ENCODE peak calls at places on chromosomes 1 and 21, in eight cellular contexts. One of them, this sample, is unnamed.

GRCh38 chr1:5623399-5623798 is 368.8 kb downstream of the NPHP4 start:
- DNase-seq in astrocyte of the cerebellum: no peak
- DNase-seq in heart right ventricle: no peak
- DNase-seq in CD8-positive, alpha-beta T cell: no peak
- DNase-seq in ovary: no peak
- DNase-seq in stomach: no peak
- DNase-seq in K562: no peak
- DNase-seq in psoas muscle: no peak
- DNase-seq in this sample: no peak

GRCh38 chr1:31904339-31905092 is 33.7 kb downstream of the PTP4A2 start:
- DNase-seq in astrocyte of the cerebellum: no peak
- DNase-seq in heart right ventricle: no peak
- DNase-seq in stomach: no peak
- DNase-seq in K562: no peak
- DNase-seq in psoas muscle: peak; percentile 48
- DNase-seq in CD8-positive, alpha-beta T cell: no peak
- DNase-seq in ovary: no peak
- DNase-seq in this sample: no peak

GRCh38 chr1:113904292-113904673 is 316 bp downstream of the AP4B1 start:
- DNase-seq in K562: peak; percentile 64
- DNase-seq in ovary: no peak
- DNase-seq in psoas muscle: no peak
- DNase-seq in stomach: no peak
- DNase-seq in heart right ventricle: no peak
- DNase-seq in CD8-positive, alpha-beta T cell: no peak
- DNase-seq in astrocyte of the cerebellum: no peak
- DNase-seq in this sample: no peak

GRCh38 chr1:104648269-104648691 is 898.6 kb downstream of the AMY1C start:
- DNase-seq in ovary: no peak
- DNase-seq in astrocyte of the cerebellum: no peak
- DNase-seq in psoas muscle: no peak
- DNase-seq in CD8-positive, alpha-beta T cell: no peak
- DNase-seq in K562: no peak
- DNase-seq in stomach: no peak
- DNase-seq in heart right ventricle: no peak
- DNase-seq in this sample: no peak

GRCh38 chr1:109815809-109816791 is 52.4 kb upstream of the EPS8L3 start:
- DNase-seq in heart right ventricle: no peak
- DNase-seq in ovary: no peak
- DNase-seq in stomach: no peak
- DNase-seq in astrocyte of the cerebellum: no peak
- DNase-seq in psoas muscle: no peak
- DNase-seq in K562: no peak
- DNase-seq in CD8-positive, alpha-beta T cell: no peak
- DNase-seq in this sample: no peak

GRCh38 chr1:20355101-20355827 is 64.6 kb downstream of the VWA5B1 start:
- DNase-seq in CD8-positive, alpha-beta T cell: no peak
- DNase-seq in ovary: no peak
- DNase-seq in heart right ventricle: no peak
- DNase-seq in psoas muscle: no peak
- DNase-seq in K562: no peak
- DNase-seq in stomach: no peak
- DNase-seq in astrocyte of the cerebellum: no peak
- DNase-seq in this sample: no peak

GRCh38 chr1:2270260-2271100 is 42.4 kb downstream of the SKI start:
- DNase-seq in K562: no peak
- DNase-seq in psoas muscle: peak; percentile 23
- DNase-seq in heart right ventricle: no peak
- DNase-seq in astrocyte of the cerebellum: no peak
- DNase-seq in CD8-positive, alpha-beta T cell: no peak
- DNase-seq in ovary: no peak
- DNase-seq in stomach: no peak
- DNase-seq in this sample: peak; percentile 49

GRCh38 chr1:20271498-20272400 is 18.9 kb upstream of the VWA5B1 start:
- DNase-seq in psoas muscle: no peak
- DNase-seq in CD8-positive, alpha-beta T cell: no peak
- DNase-seq in astrocyte of the cerebellum: no peak
- DNase-seq in K562: no peak
- DNase-seq in heart right ventricle: no peak
- DNase-seq in stomach: no peak
- DNase-seq in ovary: no peak
- DNase-seq in this sample: no peak

GRCh38 chr1:150596976-150597375 is 17.6 kb upstream of the MCL1 start:
- DNase-seq in K562: no peak
- DNase-seq in psoas muscle: no peak
- DNase-seq in astrocyte of the cerebellum: no peak
- DNase-seq in CD8-positive, alpha-beta T cell: no peak
- DNase-seq in ovary: no peak
- DNase-seq in stomach: no peak
- DNase-seq in heart right ventricle: no peak
- DNase-seq in this sample: no peak

GRCh38 chr21:34511787-34512451 is at the start of gene KCNE1:
- DNase-seq in K562: no peak
- DNase-seq in stomach: no peak
- DNase-seq in astrocyte of the cerebellum: no peak
- DNase-seq in ovary: no peak
- DNase-seq in CD8-positive, alpha-beta T cell: no peak
- DNase-seq in psoas muscle: no peak
- DNase-seq in heart right ventricle: no peak
- DNase-seq in this sample: no peak

GRCh38 chr21:34513109-34513675 is 1.2 kb upstream of the KCNE1 start:
- DNase-seq in stomach: no peak
- DNase-seq in astrocyte of the cerebellum: no peak
- DNase-seq in K562: no peak
- DNase-seq in heart right ventricle: no peak
- DNase-seq in CD8-positive, alpha-beta T cell: no peak
- DNase-seq in ovary: no peak
- DNase-seq in psoas muscle: no peak
- DNase-seq in this sample: no peak

GRCh38 chr21:34510148-34511142 is 1.6 kb downstream of the KCNE1 start:
- DNase-seq in K562: peak; percentile 50
- DNase-seq in astrocyte of the cerebellum: no peak
- DNase-seq in stomach: peak; percentile 79
- DNase-seq in CD8-positive, alpha-beta T cell: no peak
- DNase-seq in psoas muscle: peak; percentile 73
- DNase-seq in heart right ventricle: peak; percentile 81
- DNase-seq in ovary: no peak
- DNase-seq in this sample: peak; percentile 80

GRCh38 chr21:34511154-34511553 is 856 bp downstream of the KCNE1 start:
- DNase-seq in ovary: no peak
- DNase-seq in CD8-positive, alpha-beta T cell: no peak
- DNase-seq in psoas muscle: no peak
- DNase-seq in K562: no peak
- DNase-seq in heart right ventricle: no peak
- DNase-seq in stomach: no peak
- DNase-seq in astrocyte of the cerebellum: no peak
- DNase-seq in this sample: no peak

DNA sequence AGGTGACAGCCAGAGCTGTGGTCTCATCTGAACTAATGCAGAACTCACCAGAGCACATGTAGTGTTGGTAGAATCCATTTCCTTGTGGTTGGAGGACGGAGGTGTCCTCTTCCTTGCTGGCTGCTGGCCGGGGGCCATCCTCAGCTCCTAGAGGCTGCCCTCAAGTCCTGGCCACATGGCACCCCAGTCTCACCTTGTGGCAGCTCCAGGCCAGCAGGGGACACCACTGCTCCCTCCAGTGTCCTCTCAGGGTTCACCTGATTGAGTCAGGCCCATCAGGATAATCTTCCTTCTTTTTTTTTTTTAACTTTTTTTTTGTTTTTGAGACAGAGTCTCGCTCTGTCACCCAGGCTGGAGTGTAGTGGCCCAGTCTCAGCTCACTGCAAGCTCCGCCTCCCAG is 2.9 kb downstream of the KCNE1 start:
- DNase-seq in heart right ventricle: no peak
- DNase-seq in psoas muscle: no peak
- DNase-seq in ovary: no peak
- DNase-seq in stomach: no peak
- DNase-seq in CD8-positive, alpha-beta T cell: no peak
- DNase-seq in astrocyte of the cerebellum: no peak
- DNase-seq in K562: no peak
- DNase-seq in this sample: no peak
- TF ChIP-seq CTCF in heart right ventricle: peak; percentile 32
- TF ChIP-seq CTCF in psoas muscle: no peak
- TF ChIP-seq CTCF in ovary: no peak
- TF ChIP-seq CTCF in stomach: no peak
- TF ChIP-seq CTCF in CD8-positive, alpha-beta T cell: no peak
- TF ChIP-seq CTCF in astrocyte of the cerebellum: peak; percentile 15
- TF ChIP-seq CTCF in K562: peak; percentile 42
- TF ChIP-seq CTCF in this sample: no peak

DNA sequence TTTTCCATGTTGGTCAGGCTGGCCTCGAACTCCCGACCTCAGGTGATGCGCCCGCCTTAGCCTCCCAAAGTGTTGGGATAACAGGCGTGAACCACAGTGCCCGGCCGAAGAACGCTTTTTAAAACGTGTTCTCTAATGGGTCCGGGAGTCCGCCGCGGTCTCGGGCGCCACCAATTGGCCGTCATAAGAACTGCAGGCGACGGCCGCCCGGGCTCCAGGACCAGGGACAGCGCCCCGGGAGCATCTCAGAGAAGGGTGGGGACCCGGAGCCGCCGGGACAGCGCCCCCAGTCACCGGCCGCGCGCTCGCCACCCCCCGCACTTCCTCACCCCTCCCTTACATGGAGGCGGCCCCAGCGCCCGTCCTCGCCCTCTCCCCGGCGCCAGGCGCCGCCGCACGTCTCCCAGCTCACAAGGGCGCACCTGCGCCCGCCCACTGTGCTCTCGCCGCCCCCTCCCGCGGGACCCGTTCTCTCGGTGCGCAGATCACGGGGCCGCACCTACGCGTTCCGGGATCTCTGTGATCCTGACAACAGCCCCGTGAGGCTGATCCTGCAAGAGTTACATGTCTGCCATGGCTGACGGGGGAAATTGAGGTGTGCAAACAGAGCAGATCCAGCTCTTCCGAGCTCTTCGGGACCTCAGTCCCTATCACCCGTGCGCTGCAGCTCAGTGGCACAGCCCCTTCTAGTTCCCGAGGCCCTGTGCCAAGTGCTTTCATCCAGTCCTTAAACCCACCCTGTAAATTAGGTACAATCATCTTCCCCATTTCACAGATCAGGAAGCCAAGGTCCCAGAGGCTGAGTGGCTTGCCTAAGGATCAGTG is 9.8 kb downstream of the RAP1GAP start:
- DNase-seq in K562: peak; percentile 99
- DNase-seq in astrocyte of the cerebellum: no peak
- DNase-seq in ovary: peak; percentile 53
- DNase-seq in heart right ventricle: peak; percentile 67
- DNase-seq in psoas muscle: peak; percentile 63
- DNase-seq in CD8-positive, alpha-beta T cell: peak; percentile 70
- DNase-seq in stomach: peak; percentile 88
- DNase-seq in this sample: peak; percentile 63
- H3K4me3 ChIP-seq in K562: peak overlapping the region; percentile 36
- H3K4me3 ChIP-seq in astrocyte of the cerebellum: no peak overlapping the region
- H3K4me3 ChIP-seq in ovary: no peak overlapping the region
- H3K4me3 ChIP-seq in heart right ventricle: no peak overlapping the region
- H3K4me3 ChIP-seq in psoas muscle: no peak overlapping the region
- H3K4me3 ChIP-seq in CD8-positive, alpha-beta T cell: peak overlapping the region; percentile 10
- H3K4me3 ChIP-seq in stomach: peak overlapping the region; percentile 25
- H3K4me3 ChIP-seq in this sample: no peak overlapping the region

DNA sequence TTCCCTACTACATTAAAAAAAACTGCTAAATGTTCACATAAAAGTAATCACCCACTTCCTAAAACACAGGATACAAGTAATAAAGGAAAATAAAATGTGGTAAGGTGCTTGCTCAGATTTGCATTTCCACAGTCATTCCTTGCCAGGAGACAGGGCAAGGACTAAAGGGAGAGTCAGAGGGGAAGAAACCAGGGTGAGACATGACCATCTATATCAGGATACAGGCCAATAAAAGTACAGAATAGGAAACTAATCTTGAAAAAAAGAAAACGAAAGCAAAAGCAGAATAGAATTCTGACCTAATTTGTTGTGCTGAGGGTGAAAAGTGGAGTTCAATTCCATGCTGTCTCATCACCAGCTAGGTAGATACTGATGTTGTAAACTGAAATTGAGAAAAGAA is 27.3 kb downstream of the JMJD4 start:
- DNase-seq in CD8-positive, alpha-beta T cell: no peak
- DNase-seq in astrocyte of the cerebellum: no peak
- DNase-seq in heart right ventricle: no peak
- DNase-seq in stomach: no peak
- DNase-seq in ovary: no peak
- DNase-seq in psoas muscle: no peak
- DNase-seq in K562: no peak
- DNase-seq in this sample: no peak
- TF ChIP-seq CTCF in CD8-positive, alpha-beta T cell: no peak
- TF ChIP-seq CTCF in astrocyte of the cerebellum: no peak
- TF ChIP-seq CTCF in heart right ventricle: no peak
- TF ChIP-seq CTCF in stomach: no peak
- TF ChIP-seq CTCF in ovary: no peak
- TF ChIP-seq CTCF in psoas muscle: no peak
- TF ChIP-seq CTCF in K562: no peak
- TF ChIP-seq CTCF in this sample: no peak

DNA sequence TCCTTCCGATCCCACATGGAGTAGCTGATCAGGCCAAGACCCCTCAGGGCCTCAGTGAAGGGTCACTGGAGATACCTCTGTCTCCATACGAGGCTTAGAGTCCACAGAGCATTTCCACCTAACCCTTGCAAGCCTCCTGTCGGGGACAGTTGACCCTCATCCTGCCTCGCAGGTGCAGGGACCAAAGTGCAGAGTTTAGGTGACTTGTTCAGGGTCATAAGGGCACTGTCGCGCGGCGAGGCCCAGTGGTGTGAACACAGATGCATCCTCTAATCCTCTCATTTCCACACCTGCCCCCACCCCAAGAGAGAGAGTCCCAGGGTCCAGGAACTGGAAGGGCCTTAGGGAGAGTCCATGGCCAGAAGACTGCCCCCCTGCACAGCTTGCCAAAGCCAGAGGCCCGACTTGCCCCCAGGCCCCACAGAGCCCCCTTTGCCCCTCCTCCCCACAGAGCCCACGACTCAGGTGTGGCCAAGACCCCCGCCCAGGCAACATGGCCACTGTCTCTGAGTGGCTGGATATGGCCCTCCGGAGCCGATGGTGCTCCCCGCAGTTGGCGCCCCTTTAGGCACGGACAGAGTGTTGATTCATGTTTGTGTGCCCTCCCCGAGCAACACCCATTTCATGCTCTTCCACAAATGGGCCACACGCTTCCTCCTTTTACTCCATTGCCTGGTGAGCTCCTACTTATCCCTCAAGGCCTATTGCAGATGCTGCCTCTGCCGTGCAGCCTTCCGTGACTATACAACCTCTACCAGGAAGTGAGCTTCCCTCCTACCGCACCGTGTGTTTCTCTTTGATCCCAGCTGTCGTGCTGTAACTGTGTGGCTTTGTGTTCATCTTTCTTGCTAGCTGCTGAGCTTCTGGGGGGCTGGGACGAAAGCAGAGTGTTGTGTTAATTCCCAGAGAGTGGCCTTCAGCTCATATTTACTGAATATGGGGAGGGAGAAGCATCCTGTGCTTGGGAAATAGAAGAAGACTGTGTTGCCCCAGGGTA is 1.7 kb downstream of the TRPM2 start:
- DNase-seq in psoas muscle: no peak
- DNase-seq in K562: no peak
- DNase-seq in stomach: no peak
- DNase-seq in astrocyte of the cerebellum: no peak
- DNase-seq in CD8-positive, alpha-beta T cell: no peak
- DNase-seq in ovary: no peak
- DNase-seq in heart right ventricle: no peak
- DNase-seq in this sample: no peak
- H3K4me3 ChIP-seq in psoas muscle: no peak overlapping the region
- H3K4me3 ChIP-seq in K562: no peak overlapping the region
- H3K4me3 ChIP-seq in stomach: peak overlapping the region; percentile 32
- H3K4me3 ChIP-seq in astrocyte of the cerebellum: no peak overlapping the region
- H3K4me3 ChIP-seq in CD8-positive, alpha-beta T cell: no peak overlapping the region
- H3K4me3 ChIP-seq in ovary: no peak overlapping the region
- H3K4me3 ChIP-seq in heart right ventricle: no peak overlapping the region
- H3K4me3 ChIP-seq in this sample: no peak overlapping the region

GRCh38 chr1:219092206-219092605 is 81.5 kb upstream of the LYPLAL1 start:
- DNase-seq in astrocyte of the cerebellum: no peak
- DNase-seq in K562: no peak
- DNase-seq in psoas muscle: no peak
- DNase-seq in ovary: no peak
- DNase-seq in CD8-positive, alpha-beta T cell: no peak
- DNase-seq in stomach: no peak
- DNase-seq in heart right ventricle: no peak
- DNase-seq in this sample: no peak
- TF ChIP-seq CTCF in astrocyte of the cerebellum: no peak
- TF ChIP-seq CTCF in K562: no peak
- TF ChIP-seq CTCF in psoas muscle: no peak
- TF ChIP-seq CTCF in ovary: no peak
- TF ChIP-seq CTCF in CD8-positive, alpha-beta T cell: no peak
- TF ChIP-seq CTCF in stomach: no peak
- TF ChIP-seq CTCF in heart right ventricle: no peak
- TF ChIP-seq CTCF in this sample: no peak

This sample was measured in pancreas.